ENCODE peak calls at places on chromosome 6, in six cellular contexts. K is transverse colon, E is stomach, R is esophagus squamous epithelium, G is prostate gland, O is NB4. L is an unnamed sample.

GRCh38 chr6:160462551-160463109 is 114.5 kb downstream of the SLC22A3 start:
- DNase-seq in K (peak; percentile 13), E (no peak), R (no peak), G (no peak), O (peak; percentile 90), L (no peak)

GRCh38 chr6:163427498-163428254 is 13.2 kb downstream of the QKI start:
- DNase-seq in K (no peak), E (no peak), R (no peak), G (no peak), O (peak; percentile 70), L (no peak)

GRCh38 chr6:127520061-127520460 is 926 bp upstream of the MTCL3 start:
- DNase-seq in K (no peak), E (no peak), R (no peak), G (no peak), O (peak; percentile 17), L (no peak)

GRCh38 chr6:159959976-159960384 is 8.9 kb upstream of the IGF2R start:
- DNase-seq in K (no peak), E (no peak), R (no peak), G (no peak), O (no peak), L (peak; percentile 55)

GRCh38 chr6:72081880-72082279 is 195.5 kb downstream of the RIMS1 start:
- DNase-seq in K (no peak), E (no peak), R (no peak), G (no peak), O (no peak), L (no peak)

GRCh38 chr6:36752886-36753506 is 55.4 kb downstream of the RAB44 start:
- DNase-seq in K (peak; percentile 75), E (no peak), R (no peak), G (no peak), O (peak; percentile 39), L (no peak)

GRCh38 chr6:144660545-144660944 is 375.4 kb downstream of the UTRN start:
- DNase-seq in K (peak; percentile 23), E (no peak), R (no peak), G (no peak), O (no peak), L (no peak)

GRCh38 chr6:14009416-14009815 is 84.7 kb downstream of the RNF182 start:
- DNase-seq in K (no peak), E (no peak), R (no peak), G (no peak), O (no peak), L (no peak)

GRCh38 chr6:164856138-164856537 is 453.3 kb downstream of the C6orf118 start:
- DNase-seq in K (no peak), E (no peak), R (no peak), G (no peak), O (no peak), L (peak; percentile 14)

GRCh38 chr6:46305833-46306232 is 135.1 kb upstream of the ENPP5 start:
- DNase-seq in K (no peak), E (no peak), R (no peak), G (no peak), O (no peak), L (no peak)

GRCh38 chr6:163513570-163514166 is 99.2 kb downstream of the QKI start:
- DNase-seq in K (no peak), E (peak; percentile 48), R (no peak), G (no peak), O (no peak), L (no peak)

GRCh38 chr6:153563001-153563400 is 431.9 kb upstream of the RGS17 start:
- DNase-seq in K (no peak), E (no peak), R (no peak), G (no peak), O (peak; percentile 4), L (no peak)

GRCh38 chr6:44431118-44431725 is 43.7 kb downstream of the CDC5L start:
- DNase-seq in K (peak; percentile 41), E (peak; percentile 37), R (no peak), G (peak; percentile 29), O (peak; percentile 69), L (peak; percentile 65)

GRCh38 chr6:103570431-103570830 is 1289.3 kb downstream of the HACE1 start:
- DNase-seq in K (no peak), E (no peak), R (no peak), G (no peak), O (no peak), L (no peak)

GRCh38 chr6:51842066-51842465 is 245.3 kb downstream of the PKHD1 start:
- DNase-seq in K (no peak), E (no peak), R (no peak), G (no peak), O (no peak), L (no peak)

GRCh38 chr6:40714576-40715500 is 127.7 kb upstream of the LRFN2 start:
- DNase-seq in K (peak; percentile 50), E (peak; percentile 77), R (no peak), G (peak; percentile 61), O (no peak), L (no peak)

GRCh38 chr6:148745926-148746325 is 904 bp upstream of the UST start:
- DNase-seq in K (no peak), E (no peak), R (no peak), G (no peak), O (no peak), L (no peak)

GRCh38 chr6:151610336-151610735 is 116.5 kb downstream of the CCDC170 start:
- DNase-seq in K (no peak), E (no peak), R (no peak), G (no peak), O (no peak), L (no peak)

GRCh38 chr6:155163616-155164015 is 100.2 kb upstream of the CLDN20 start:
- DNase-seq in K (no peak), E (no peak), R (no peak), G (no peak), O (no peak), L (no peak)

GRCh38 chr6:53701333-53702073 is 35.9 kb upstream of the KLHL31 start:
- DNase-seq in K (no peak), E (no peak), R (no peak), G (no peak), O (no peak), L (no peak)

GRCh38 chr6:158233214-158233795 is 65.2 kb downstream of the GTF2H5 start:
- DNase-seq in K (no peak), E (no peak), R (no peak), G (no peak), O (peak; percentile 25), L (no peak)

GRCh38 chr6:624979-625378 is 31.9 kb downstream of the HUS1B start:
- DNase-seq in K (no peak), E (no peak), R (no peak), G (no peak), O (peak; percentile 37), L (no peak)

GRCh38 chr6:113560908-113561307 is 296.2 kb upstream of the MARCKS start:
- DNase-seq in K (no peak), E (no peak), R (no peak), G (no peak), O (no peak), L (no peak)

GRCh38 chr6:9789201-9789600 is 625.7 kb downstream of the TFAP2A start:
- DNase-seq in K (no peak), E (no peak), R (no peak), G (no peak), O (no peak), L (no peak)

GRCh38 chr6:99344289-99344688 is 5.2 kb downstream of the FAXC start:
- DNase-seq in K (no peak), E (no peak), R (no peak), G (no peak), O (no peak), L (no peak)

GRCh38 chr6:3908961-3909360 is 59.8 kb downstream of the FAM50B start:
- DNase-seq in K (no peak), E (no peak), R (no peak), G (no peak), O (no peak), L (no peak)

GRCh38 chr6:3910264-3910663 is 61.1 kb downstream of the FAM50B start:
- DNase-seq in K (no peak), E (no peak), R (no peak), G (no peak), O (no peak), L (no peak)

GRCh38 chr6:3912366-3913076 is 63.3 kb downstream of the FAM50B start:
- DNase-seq in K (no peak), E (no peak), R (no peak), G (no peak), O (no peak), L (no peak)

GRCh38 chr6:3911614-3912336 is 62.6 kb downstream of the FAM50B start:
- DNase-seq in K (no peak), E (peak; percentile 73), R (no peak), G (no peak), O (no peak), L (peak; percentile 36)

DNA sequence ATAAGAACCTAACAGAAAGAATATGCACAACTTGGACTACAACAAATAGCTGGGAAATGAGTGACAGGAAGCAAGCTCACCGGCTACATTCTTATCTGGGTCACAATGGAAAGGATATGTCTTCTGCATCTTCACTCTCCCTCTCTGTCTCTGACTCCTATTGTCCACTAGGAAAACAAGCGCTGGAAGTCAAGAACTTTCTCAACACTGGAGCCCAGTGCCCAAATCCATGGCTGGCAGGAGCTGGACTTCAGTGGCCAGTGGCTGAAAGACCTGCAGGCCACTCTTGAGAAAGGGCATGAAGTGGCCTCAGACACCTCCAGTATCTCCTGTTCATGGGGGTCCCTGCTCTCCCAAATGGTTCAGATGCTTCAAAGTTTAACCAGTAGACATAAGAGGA is 62.0 kb downstream of the FAM50B start:
- DNase-seq in K (no peak), E (no peak), R (no peak), G (no peak), O (no peak), L (no peak)
- H3K4me3 ChIP-seq in K (no peak overlapping the region), E (no peak overlapping the region), R (no peak overlapping the region), G (no peak overlapping the region), O (no peak overlapping the region), L (no peak overlapping the region)

GRCh38 chr6:30897882-30898281 is 10.1 kb upstream of the GTF2H4 start:
- DNase-seq in K (no peak), E (no peak), R (no peak), G (no peak), O (no peak), L (no peak)
- TF ChIP-seq POLR2A in K (no peak), E (no peak), R (no peak), G (no peak), O (no peak), L (no peak)

DNA sequence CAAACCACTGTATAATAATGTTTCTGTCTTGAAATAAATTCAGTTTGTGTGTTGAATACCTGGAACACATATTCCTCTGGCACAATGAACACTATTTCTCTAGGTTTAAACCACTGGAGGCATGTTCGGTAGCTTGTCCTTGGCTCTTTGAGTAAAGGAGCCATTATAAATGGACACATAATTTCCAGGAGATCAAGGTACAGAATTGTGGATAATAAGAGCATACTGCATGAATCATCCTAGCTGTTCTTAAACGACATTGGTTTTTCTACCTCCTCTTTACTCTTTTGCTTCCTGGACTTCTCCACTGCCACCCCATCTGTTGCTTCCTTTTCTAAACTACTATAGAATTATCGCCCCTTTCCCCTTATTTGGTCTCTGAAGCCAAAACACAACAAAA is 1.2 kb downstream of the CENPW start:
- DNase-seq in K (no peak), E (no peak), R (no peak), G (no peak), O (no peak), L (no peak)
- H3K4me3 ChIP-seq in K (peak overlapping the region; percentile 54), E (peak overlapping the region; percentile 83), R (peak overlapping the region; percentile 61), G (no peak overlapping the region), O (peak overlapping the region; percentile 96), L (peak overlapping the region; percentile 76)

DNA sequence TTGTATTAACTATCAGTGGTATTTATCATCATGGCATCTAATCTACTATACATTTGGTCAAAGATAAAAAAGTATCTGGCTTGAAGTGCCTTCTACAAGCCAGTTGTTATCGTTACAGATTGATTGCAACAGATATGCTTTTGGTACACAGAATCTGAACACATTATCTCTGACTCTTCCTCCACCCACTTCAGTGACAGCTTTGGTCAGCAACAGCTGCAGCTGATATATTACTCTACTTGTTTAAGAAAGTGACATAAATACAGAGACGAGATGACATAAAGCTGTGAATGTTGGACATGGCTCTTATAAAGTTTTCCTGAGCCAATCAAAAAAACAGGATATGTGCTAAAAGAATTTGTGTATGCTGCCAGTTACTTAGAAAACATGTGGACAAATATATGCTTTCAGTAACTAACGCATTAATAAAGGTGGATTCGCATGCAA is 77.6 kb downstream of the HIVEP2 start:
- DNase-seq in K (no peak), E (no peak), R (no peak), G (no peak), O (peak; percentile 18), L (no peak)
- TF ChIP-seq POLR2A in K (no peak), E (no peak), R (no peak), G (no peak), O (no peak), L (no peak)